ENCODE peak calls at places on chromosomes 5 and 9, in eight cellular contexts. K, Z, C, O, Y, A, N and X are unnamed samples.

GRCh38 chr5:68216737-68217231 is 1.2 kb downstream of the PIK3R1 start:
- DNase-seq in K (no peak), Z (no peak), C (no peak), O (no peak), Y (no peak), A (no peak), N (no peak), X (no peak)

GRCh38 chr5:113035096-113035495 is 58.5 kb downstream of the DCP2 start:
- DNase-seq in K (no peak), Z (no peak), C (no peak), O (no peak), Y (no peak), A (no peak), N (no peak), X (no peak)

GRCh38 chr5:72392326-72392733 is 72.2 kb downstream of the PTCD2 start:
- DNase-seq in K (no peak), Z (no peak), C (no peak), O (no peak), Y (no peak), A (no peak), N (no peak), X (no peak)

GRCh38 chr5:120614512-120614911 is 150.4 kb downstream of the PRR16 start:
- DNase-seq in K (no peak), Z (no peak), C (no peak), O (no peak), Y (no peak), A (no peak), N (no peak), X (no peak)

GRCh38 chr9:134304712-134305111 is 21.5 kb upstream of the RXRA start:
- DNase-seq in K (no peak), Z (no peak), C (no peak), O (no peak), Y (no peak), A (no peak), N (no peak), X (no peak)

GRCh38 chr9:108671156-108671555 is 184.6 kb downstream of the ACTL7B start:
- DNase-seq in K (peak), Z (no peak), C (no peak), O (no peak), Y (peak), A (no peak), N (no peak), X (no peak)

GRCh38 chr9:136802321-136802720 is 5.4 kb upstream of the RABL6 start:
- DNase-seq in K (no peak), Z (no peak), C (no peak), O (no peak), Y (no peak), A (no peak), N (no peak), X (no peak)

GRCh38 chr5:79809743-79810142 is 120.1 kb downstream of the CMYA5 start:
- DNase-seq in K (no peak), Z (no peak), C (no peak), O (no peak), Y (no peak), A (no peak), N (no peak), X (no peak)

GRCh38 chr9:90444609-90445008 is 198.0 kb downstream of the DIRAS2 start:
- DNase-seq in K (no peak), Z (no peak), C (no peak), O (no peak), Y (no peak), A (no peak), N (no peak), X (no peak)

GRCh38 chr9:134791009-134791408 is 89.6 kb upstream of the FCN2 start:
- DNase-seq in K (no peak), Z (no peak), C (no peak), O (no peak), Y (no peak), A (no peak), N (no peak), X (no peak)

GRCh38 chr9:70940605-70941004 is 180.8 kb downstream of the TRPM3 start:
- DNase-seq in K (no peak), Z (no peak), C (no peak), O (no peak), Y (no peak), A (no peak), N (no peak), X (no peak)

GRCh38 chr9:121321039-121321503 is 49.0 kb downstream of the STOM start:
- DNase-seq in K (peak), Z (no peak), C (no peak), O (no peak), Y (peak), A (no peak), N (no peak), X (no peak)

GRCh38 chr5:56050566-56051292 is 56.0 kb upstream of the IL6ST start:
- DNase-seq in K (no peak), Z (no peak), C (no peak), O (no peak), Y (no peak), A (no peak), N (no peak), X (no peak)
- TF ChIP-seq CTCF in K (no peak), Z (no peak), C (no peak), O (no peak), Y (no peak), A (no peak), N (no peak), X (no peak)

GRCh38 chr9:126915846-126916543 is 1.4 kb downstream of the RALGPS1 start:
- DNase-seq in K (no peak), Z (no peak), C (no peak), O (no peak), Y (no peak), A (no peak), N (peak), X (no peak)

GRCh38 chr9:126915281-126915816 is 767 bp downstream of the RALGPS1 start:
- DNase-seq in K (no peak), Z (peak), C (peak), O (peak), Y (peak), A (no peak), N (peak), X (peak)

GRCh38 chr9:126919193-126919592 is 4.6 kb downstream of the RALGPS1 start:
- DNase-seq in K (no peak), Z (no peak), C (no peak), O (no peak), Y (no peak), A (no peak), N (no peak), X (no peak)

GRCh38 chr9:126914458-126915280 is at the start of gene RALGPS1:
- DNase-seq in K (peak), Z (peak), C (peak), O (peak), Y (peak), A (peak), N (peak), X (peak)

DNA sequence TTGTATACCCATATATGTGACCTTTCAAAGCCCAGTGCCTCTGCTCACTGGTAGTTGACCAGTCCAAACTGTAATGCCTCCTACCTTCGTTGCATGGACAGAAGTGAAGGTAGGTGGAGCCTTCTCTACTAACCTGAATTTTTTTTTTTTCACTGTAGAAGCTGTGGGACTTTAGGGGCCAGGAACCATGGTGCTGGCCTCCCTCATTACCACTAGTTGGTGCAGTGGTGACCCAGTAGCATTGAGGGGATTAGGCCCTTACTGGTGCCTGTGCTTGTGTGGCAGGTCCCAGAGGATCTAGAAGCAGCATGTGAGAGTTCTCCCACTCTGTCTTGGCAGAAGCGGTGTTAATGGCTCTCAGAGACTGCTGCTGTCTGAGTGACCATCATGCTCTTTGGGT is 2.3 kb downstream of the RALGPS1 start:
- DNase-seq in K (peak), Z (no peak), C (no peak), O (no peak), Y (no peak), A (no peak), N (no peak), X (no peak)
- TF ChIP-seq CTCF in K (no peak), Z (no peak), C (no peak), O (no peak), Y (no peak), A (no peak), N (no peak), X (no peak)

DNA sequence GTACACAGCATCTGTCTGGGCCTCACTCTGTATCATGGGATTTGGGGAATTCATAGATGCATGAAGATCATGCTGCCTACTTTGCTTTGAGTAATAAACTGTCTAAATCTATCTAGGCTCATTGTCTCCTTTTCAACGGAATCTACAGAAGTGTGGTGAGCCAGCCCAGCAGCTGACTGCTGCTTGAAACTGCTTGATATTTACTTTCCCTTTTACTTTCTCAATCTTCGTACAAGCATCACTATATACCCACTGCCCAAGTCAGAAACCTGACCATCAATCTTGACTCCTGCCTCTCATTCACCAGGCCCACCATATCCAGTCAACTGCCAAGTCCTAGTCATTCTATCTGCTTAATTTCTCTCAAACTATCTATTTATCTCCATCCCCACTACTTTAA is 142.9 kb downstream of the NR2F1-AS1 start:
- DNase-seq in K (no peak), Z (no peak), C (no peak), O (no peak), Y (no peak), A (no peak), N (no peak), X (no peak)
- TF ChIP-seq CTCF in K (no peak), Z (no peak), C (no peak), O (no peak), Y (no peak), A (no peak), N (no peak), X (no peak)

DNA sequence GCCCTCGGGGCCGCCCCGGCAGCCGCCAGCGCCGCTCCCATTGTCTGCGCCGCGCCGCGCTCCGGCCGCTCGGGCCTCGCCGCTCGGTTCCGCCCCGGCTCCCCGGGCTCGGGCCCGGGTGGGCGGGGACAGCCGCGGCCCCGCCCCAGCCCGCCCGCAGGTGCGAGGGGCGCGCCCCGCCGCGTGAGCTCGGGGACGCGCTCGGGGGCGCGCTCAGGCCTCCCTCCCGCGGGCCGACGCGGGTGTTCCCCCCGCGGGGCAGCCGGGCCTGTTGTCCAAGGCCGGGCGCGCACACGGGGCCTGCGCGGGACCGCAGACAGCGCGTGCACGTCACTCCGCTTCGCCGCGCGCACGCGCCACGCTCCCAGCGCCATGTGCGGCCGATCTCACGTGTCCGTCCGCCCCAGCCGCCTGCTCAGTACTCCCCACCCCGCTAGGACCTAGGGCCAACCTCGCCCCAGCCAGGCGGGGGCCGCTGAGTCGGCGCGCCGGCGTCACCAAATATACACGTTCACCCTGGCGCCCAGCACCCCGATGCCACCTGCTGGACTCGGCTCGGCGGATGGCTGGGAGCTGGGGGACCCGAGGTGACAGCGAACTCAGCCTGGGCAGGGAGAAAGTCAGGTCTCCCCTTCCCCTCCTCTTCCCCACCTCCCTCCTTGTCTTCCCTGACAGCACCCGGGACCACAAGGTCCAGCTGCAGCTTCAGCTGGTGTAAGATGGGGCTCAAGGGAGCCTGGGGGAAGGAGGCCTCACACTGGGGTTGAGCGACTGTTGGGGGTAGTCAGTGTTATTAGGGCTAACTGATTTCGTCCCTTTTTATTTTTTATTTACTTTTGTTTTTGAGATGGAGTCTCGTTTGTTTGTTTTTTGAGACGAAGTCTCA is 14.3 kb downstream of the GBGT1 start:
- DNase-seq in K (peak), Z (peak), C (peak), O (peak), Y (peak), A (peak), N (peak), X (peak)
- TF ChIP-seq CTCF in K (peak), Z (peak), C (peak), O (no peak), Y (no peak), A (no peak), N (no peak), X (no peak)

GRCh38 chr5:1010181-1010510 is 1.5 kb downstream of the NKD2 start:
- DNase-seq in K (peak), Z (no peak), C (no peak), O (no peak), Y (peak), A (no peak), N (no peak), X (no peak)
- TF ChIP-seq CTCF in K (no peak), Z (peak), C (no peak), O (no peak), Y (no peak), A (peak), N (no peak), X (no peak)

GRCh38 chr9:123806829-123807228 is 123.1 kb downstream of the DENND1A start:
- DNase-seq in K (no peak), Z (no peak), C (no peak), O (no peak), Y (no peak), A (no peak), N (no peak), X (no peak)
- TF ChIP-seq CTCF in K (no peak), Z (no peak), C (no peak), O (no peak), Y (no peak), A (no peak), N (no peak), X (no peak)

GRCh38 chr5:117590944-117591343 is 1016.3 kb upstream of the SEMA6A start:
- DNase-seq in K (no peak), Z (no peak), C (no peak), O (no peak), Y (no peak), A (no peak), N (no peak), X (no peak)
- TF ChIP-seq CTCF in K (no peak), Z (no peak), C (no peak), O (no peak), Y (no peak), A (peak), N (no peak), X (no peak)

DNA sequence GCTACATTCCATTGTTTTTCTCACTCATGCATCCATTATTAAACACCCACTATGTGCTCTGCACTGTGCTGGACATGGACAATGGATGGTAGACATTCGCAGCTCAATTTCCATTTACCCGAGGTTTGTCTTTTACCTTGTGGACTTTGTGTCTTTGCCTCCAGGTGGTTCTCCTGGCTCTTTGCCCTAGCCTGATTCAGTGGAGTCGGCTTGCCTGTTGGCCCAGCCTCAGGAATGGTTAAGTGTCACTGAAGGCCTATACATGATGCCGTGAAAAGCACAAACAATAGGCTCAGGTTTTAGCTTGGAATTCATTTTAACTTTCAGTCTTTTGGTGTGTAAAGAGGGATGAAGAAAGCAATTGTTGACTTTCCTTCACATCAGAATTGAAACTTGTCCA is 16.5 kb upstream of the DMRT3 start:
- DNase-seq in K (no peak), Z (no peak), C (no peak), O (peak), Y (no peak), A (no peak), N (no peak), X (no peak)
- TF ChIP-seq CTCF in K (no peak), Z (no peak), C (no peak), O (no peak), Y (no peak), A (no peak), N (no peak), X (no peak)

GRCh38 chr9:93814561-93814960 is 140.6 kb downstream of the BARX1 start:
- DNase-seq in K (no peak), Z (no peak), C (no peak), O (no peak), Y (no peak), A (no peak), N (no peak), X (no peak)
- TF ChIP-seq CTCF in K (no peak), Z (no peak), C (no peak), O (no peak), Y (no peak), A (peak), N (no peak), X (no peak)

DNA sequence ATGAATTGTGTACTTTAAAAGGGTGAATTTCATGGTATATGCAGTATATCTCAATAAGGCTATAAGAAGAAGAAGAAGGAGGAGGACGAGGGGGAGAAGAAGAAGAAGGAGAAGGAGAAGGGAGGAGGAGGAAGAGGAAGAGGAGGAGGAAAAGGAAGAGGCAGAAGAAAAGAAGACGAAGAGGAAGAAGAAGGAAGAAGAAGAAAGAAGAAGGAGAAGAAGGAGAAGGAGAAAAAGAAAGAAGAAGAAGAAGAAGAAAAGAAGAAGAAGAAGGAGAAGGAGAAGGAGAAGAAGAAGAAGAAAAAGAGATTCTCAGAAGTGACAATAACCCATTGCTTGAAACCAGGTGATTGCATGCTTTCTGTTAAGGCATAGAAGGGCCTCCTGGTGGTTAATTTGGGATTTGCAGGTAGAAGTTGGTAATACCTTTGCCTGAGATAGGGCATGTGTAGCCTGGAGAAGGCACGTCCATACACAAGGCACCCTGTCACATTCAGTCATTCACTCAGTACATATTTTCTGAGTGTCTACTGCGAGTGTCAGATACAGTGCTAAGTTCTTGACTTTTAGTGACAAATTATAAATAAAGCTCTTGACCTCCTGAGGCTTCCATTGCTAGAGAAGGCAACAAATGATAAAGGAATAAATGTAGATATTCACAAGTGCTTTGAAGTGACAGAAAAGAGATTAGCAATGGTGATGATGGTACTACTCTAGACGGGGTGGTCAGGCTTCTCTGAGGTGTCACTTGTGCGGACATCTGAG is 231.3 kb downstream of the NPR3 start:
- DNase-seq in K (peak), Z (no peak), C (peak), O (peak), Y (no peak), A (no peak), N (peak), X (no peak)
- TF ChIP-seq CTCF in K (peak), Z (no peak), C (peak), O (no peak), Y (no peak), A (peak), N (peak), X (peak)